ENCODE peak calls at places on chromosomes 12 and 14, in five cellular contexts. Q, H, O, X and W are unnamed samples. For H3K27me3 and H3K9me3, the result is how much of the 10 kb centered on the place peaks cover.

GRCh38 chr12:13628067-13628466 is 353.3 kb downstream of the GRIN2B start:
- DNase-seq in X (no peak), O (no peak), H (no peak), Q (no peak), W (no peak)

GRCh38 chr12:102765736-102766135 is 151.3 kb downstream of the PAH start:
- DNase-seq in O (no peak), H (no peak), X (peak), Q (no peak), W (no peak)

GRCh38 chr12:130196827-130197226 is 34.6 kb downstream of the FZD10 start:
- DNase-seq in O (no peak), H (no peak), Q (no peak), X (no peak), W (no peak)

GRCh38 chr14:81427348-81428058 is 27.4 kb upstream of the STON2 start:
- DNase-seq in X (peak), Q (peak), H (no peak), O (peak), W (peak)

GRCh38 chr14:85479306-85479705 is 50.6 kb upstream of the FLRT2 start:
- DNase-seq in H (no peak), O (no peak), X (no peak), Q (no peak), W (no peak)

GRCh38 chr14:31229638-31230229 is 22.1 kb upstream of the HECTD1 start:
- DNase-seq in Q (peak), H (peak), X (peak), O (no peak), W (peak)

GRCh38 chr12:62738105-62738504 is 196.8 kb downstream of the PPM1H start:
- DNase-seq in X (no peak), O (no peak), H (no peak), Q (no peak), W (no peak)

GRCh38 chr14:56100556-56100955 is 17.7 kb upstream of the PELI2 start:
- DNase-seq in Q (no peak), X (no peak), H (no peak), O (no peak), W (no peak)

GRCh38 chr14:24037658-24038037 is 14.2 kb upstream of the CARMIL3 start:
- DNase-seq in H (no peak), O (no peak), Q (no peak), X (no peak), W (no peak)

GRCh38 chr14:94288610-94289465 is 4.2 kb downstream of the SERPINA10 start:
- DNase-seq in H (no peak), Q (no peak), X (no peak), O (no peak), W (no peak)

GRCh38 chr14:105746124-105746514 is 219.7 kb downstream of the TMEM121 start:
- DNase-seq in X (no peak), Q (no peak), H (peak), O (no peak), W (no peak)

GRCh38 chr14:68978550-68978911 is 571 bp downstream of the ACTN1 start:
- DNase-seq in O (peak), X (peak), Q (peak), H (peak), W (peak)

GRCh38 chr12:111546758-111547383 is 52.2 kb downstream of the ATXN2 start:
- DNase-seq in X (peak), O (no peak), H (no peak), Q (no peak), W (no peak)

GRCh38 chr14:47763188-47763854 is 87.9 kb upstream of the MDGA2 start:
- DNase-seq in X (no peak), H (no peak), Q (no peak), O (no peak), W (no peak)

GRCh38 chr14:96905065-96905464 is 107.9 kb downstream of the VRK1 start:
- DNase-seq in H (no peak), Q (no peak), O (no peak), X (no peak), W (no peak)

GRCh38 chr14:68718033-68718725 is 74.7 kb downstream of the ZFP36L1 start:
- DNase-seq in H (no peak), X (no peak), Q (no peak), O (no peak), W (no peak)

GRCh38 chr12:12476836-12477531 is 85.7 kb downstream of the DUSP16 start:
- DNase-seq in Q (no peak), X (no peak), H (no peak), O (no peak), W (no peak)

GRCh38 chr14:36657409-36658090 is 4.1 kb upstream of the PAX9 start:
- DNase-seq in Q (no peak), X (no peak), O (no peak), H (no peak), W (peak)

GRCh38 chr12:14273911-14274306 is 91.6 kb upstream of the ATF7IP start:
- DNase-seq in Q (no peak), H (no peak), X (no peak), O (no peak), W (no peak)

GRCh38 chr14:96086574-96087077 is 47.5 kb downstream of the C14orf132 start:
- DNase-seq in O (no peak), H (no peak), Q (no peak), X (peak), W (no peak)

GRCh38 chr14:49863483-49864262 is 11.1 kb upstream of the NEMF start:
- DNase-seq in H (no peak), Q (peak), O (peak), X (no peak), W (peak)

GRCh38 chr14:63647696-63648410 is 6.2 kb upstream of the WDR89 start:
- DNase-seq in O (no peak), H (no peak), X (no peak), Q (no peak), W (no peak)

GRCh38 chr12:87274594-87275245 is 754.5 kb downstream of the C12orf50 start:
- DNase-seq in X (peak), H (no peak), O (peak), Q (no peak), W (no peak)

GRCh38 chr12:68042212-68042699 is 53.0 kb downstream of the IFNG-AS1 start:
- DNase-seq in H (no peak), X (no peak), Q (no peak), O (peak), W (no peak)

GRCh38 chr14:90632451-90632850 is 183.8 kb downstream of the TTC7B start:
- DNase-seq in H (no peak), O (no peak), Q (no peak), X (no peak), W (no peak)

GRCh38 chr14:77498984-77499527 is 440 bp upstream of the ISM2 start:
- DNase-seq in H (no peak), O (peak), X (no peak), Q (no peak), W (peak)

GRCh38 chr12:75862692-75863471 is 168.7 kb downstream of the PHLDA1 start:
- DNase-seq in X (peak), H (no peak), Q (no peak), O (no peak), W (no peak)

GRCh38 chr12:104399750-104400612 is 56.8 kb upstream of the CHST11 start:
- DNase-seq in O (no peak), X (no peak), Q (no peak), H (no peak), W (no peak)

GRCh38 chr14:68630611-68631013 is 162.3 kb downstream of the ZFP36L1 start:
- DNase-seq in Q (no peak), H (no peak), O (no peak), X (peak), W (no peak)

GRCh38 chr12:51818567-51819300 is 29.8 kb downstream of the FIGNL2 start:
- DNase-seq in Q (no peak), X (peak), H (no peak), O (no peak), W (peak)

GRCh38 chr14:36162267-36162666 is 14.3 kb downstream of the PTCSC3 start:
- DNase-seq in X (no peak), O (no peak), H (no peak), Q (no peak), W (no peak)

GRCh38 chr12:116455540-116456306 is 103.5 kb upstream of the MAP1LC3B2 start:
- DNase-seq in X (peak), H (peak), O (no peak), Q (peak), W (peak)

GRCh38 chr14:75519826-75520692 is 2.2 kb upstream of the BATF start:
- DNase-seq in Q (no peak), O (no peak), X (peak), H (no peak), W (no peak)

GRCh38 chr12:111441107-111441928 is 35.6 kb downstream of the SH2B3 start:
- DNase-seq in H (no peak), Q (no peak), O (no peak), X (no peak), W (no peak)

GRCh38 chr12:124517260-124518050 is 50.0 kb downstream of the NCOR2 start:
- DNase-seq in X (peak), O (no peak), H (peak), Q (peak), W (peak)

DNA sequence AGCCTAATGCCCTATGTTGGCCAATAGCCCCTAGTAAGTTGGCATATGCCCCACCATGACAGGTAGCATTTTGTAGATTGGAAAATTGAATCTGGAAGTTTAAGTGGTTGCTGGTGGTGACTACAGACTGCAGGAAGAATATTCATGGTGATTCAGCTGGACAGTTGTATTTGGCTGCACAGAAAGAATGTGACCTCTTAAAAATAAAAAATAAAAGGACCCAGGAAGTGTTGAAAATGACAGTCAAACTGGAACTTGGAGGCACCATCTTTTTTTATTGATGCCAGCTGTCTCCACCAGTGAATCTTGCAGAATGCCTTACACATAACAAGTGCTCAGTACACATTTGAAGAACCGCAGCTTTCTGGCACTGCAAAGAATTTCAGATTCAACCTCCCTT is 73.9 kb downstream of the PRMT8 start:
- DNase-seq in Q (no peak), O (no peak), X (no peak), H (no peak), W (no peak)
- H3K27me3 ChIP-seq in Q (under half), O (under half), X (under half), H (under half), W (under half)

DNA sequence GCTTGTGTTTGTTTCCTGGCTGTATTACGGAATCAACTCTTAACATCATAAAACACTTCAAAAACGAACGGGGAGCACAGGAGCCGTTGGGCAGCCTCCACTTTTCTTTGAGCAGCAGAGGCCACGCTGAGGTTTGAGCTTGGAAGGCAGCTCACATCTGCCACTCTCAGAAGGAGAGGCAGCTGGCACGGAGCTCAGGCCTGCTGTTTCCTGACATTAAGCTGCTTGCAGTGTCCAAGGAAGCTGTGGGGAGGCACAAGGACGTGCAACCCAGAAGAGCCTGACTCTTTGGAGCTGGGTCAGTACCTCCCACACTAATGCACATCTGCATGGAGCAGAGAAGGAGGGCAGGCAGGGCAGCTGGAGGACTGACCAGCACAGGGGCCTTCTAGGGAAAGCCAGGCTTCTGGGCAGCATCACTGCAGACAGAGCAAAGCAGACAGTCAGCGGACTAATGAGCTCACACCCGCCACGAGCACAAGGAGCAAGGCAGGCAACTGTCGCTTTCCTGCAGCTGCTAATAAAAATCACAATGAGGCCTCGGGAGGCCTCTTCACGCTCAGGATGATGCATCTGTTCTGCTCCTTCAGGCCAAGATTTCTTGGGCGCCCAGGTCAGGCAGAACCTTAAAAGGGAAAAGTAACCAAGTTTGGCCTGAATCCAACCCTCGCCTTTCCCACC is 211.1 kb downstream of the GLT1D1 start:
- DNase-seq in H (no peak), Q (no peak), X (no peak), O (no peak), W (no peak)
- H3K9me3 ChIP-seq in H (under half), Q (under half), X (under half), O (under half), W (under half)

DNA sequence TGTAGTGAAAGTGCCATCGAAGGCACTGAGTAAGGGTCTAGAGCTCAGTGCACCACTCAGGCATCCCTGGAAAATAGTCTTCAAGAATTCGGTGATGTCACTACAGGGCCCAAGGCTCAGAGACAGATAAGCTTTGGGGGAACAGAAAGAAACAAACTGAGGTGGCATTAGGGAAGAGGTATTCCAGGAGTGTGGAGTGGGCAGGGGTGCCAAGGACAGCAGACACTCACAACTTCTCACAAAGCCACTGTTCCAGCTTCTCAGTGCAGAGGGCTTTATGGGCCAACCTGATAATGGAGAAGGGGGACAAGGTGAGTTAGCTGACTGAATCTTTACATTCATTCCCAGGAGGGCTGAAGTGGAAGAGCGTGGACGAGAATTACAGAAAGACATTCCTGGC is 2.1 kb downstream of the LALBA start:
- DNase-seq in X (no peak), H (no peak), Q (no peak), O (no peak), W (no peak)
- H3K27me3 ChIP-seq in X (under half), H (under half), Q (under half), O (under half), W (under half)

GRCh38 chr12:34304001-34304400 is 281.7 kb downstream of the ALG10 start:
- DNase-seq in Q (no peak), X (no peak), O (no peak), H (no peak), W (no peak)
- H3K9me3 ChIP-seq in Q (under half), X (under half), O (under half), H (under half), W (under half)